ENCODE peak calls at places on chromosomes 11 and 22, in six cellular contexts. F, R, T, L, G and U are unnamed samples.

GRCh38 chr22:32801436-32802290 is at the start of gene TIMP3:
- DNase-seq in F (no peak), R (peak; percentile 94), T (peak; percentile 74), L (peak; percentile 61), G (peak; percentile 97), U (peak; percentile 81)

GRCh38 chr11:99814738-99815137 is 794.0 kb downstream of the CNTN5 start:
- DNase-seq in F (no peak), R (no peak), T (no peak), L (no peak), G (no peak), U (no peak)

GRCh38 chr22:23226497-23226850 is 46.2 kb downstream of the BCR start:
- DNase-seq in F (no peak), R (no peak), T (no peak), L (peak; percentile 43), G (no peak), U (peak; percentile 13)

GRCh38 chr11:1297576-1298473 is 11.6 kb downstream of the TOLLIP start:
- DNase-seq in F (no peak), R (no peak), T (peak; percentile 88), L (no peak), G (peak; percentile 69), U (peak; percentile 42)

GRCh38 chr22:28398987-28399386 is 280.7 kb downstream of the TTC28 start:
- DNase-seq in F (no peak), R (no peak), T (no peak), L (peak; percentile 56), G (no peak), U (no peak)

GRCh38 chr22:47565607-47566006 is 803.2 kb downstream of the TBC1D22A start:
- DNase-seq in F (no peak), R (no peak), T (no peak), L (no peak), G (no peak), U (no peak)

GRCh38 chr11:123103326-123103980 is 41.5 kb upstream of the HSPA8 start:
- DNase-seq in F (peak; percentile 60), R (peak; percentile 36), T (peak; percentile 36), L (peak; percentile 83), G (no peak), U (no peak)

GRCh38 chr22:26921726-26922125 is 264.3 kb downstream of the MIAT start:
- DNase-seq in F (no peak), R (no peak), T (no peak), L (no peak), G (no peak), U (no peak)

GRCh38 chr11:20134991-20135736 is 25.1 kb downstream of the DBX1 start:
- DNase-seq in F (no peak), R (no peak), T (no peak), L (no peak), G (no peak), U (no peak)

GRCh38 chr11:64650923-64651523 is 60.0 kb downstream of the SLC22A12 start:
- DNase-seq in F (peak; percentile 13), R (no peak), T (no peak), L (peak; percentile 34), G (peak; percentile 39), U (no peak)

GRCh38 chr22:32509045-32509444 is 34.4 kb downstream of the FBXO7 start:
- DNase-seq in F (no peak), R (no peak), T (no peak), L (no peak), G (no peak), U (no peak)

GRCh38 chr11:129374993-129375721 is 491 bp upstream of the BARX2 start:
- DNase-seq in F (no peak), R (no peak), T (peak; percentile 64), L (no peak), G (peak; percentile 80), U (peak; percentile 47)

GRCh38 chr11:120819003-120819402 is 204.9 kb upstream of the TBCEL start:
- DNase-seq in F (no peak), R (no peak), T (no peak), L (no peak), G (no peak), U (no peak)

GRCh38 chr22:45231293-45231692 is 9.4 kb downstream of the KIAA0930 start:
- DNase-seq in F (no peak), R (no peak), T (no peak), L (no peak), G (no peak), U (no peak)

GRCh38 chr11:34632105-34632780 is 11.3 kb downstream of the EHF start:
- DNase-seq in F (no peak), R (no peak), T (peak; percentile 71), L (no peak), G (no peak), U (no peak)

GRCh38 chr11:57499413-57499982 is 16.0 kb downstream of the SLC43A1 start:
- DNase-seq in F (peak; percentile 61), R (peak; percentile 98), T (peak; percentile 98), L (peak; percentile 93), G (peak; percentile 98), U (peak; percentile 95)

GRCh38 chr11:86639172-86639571 is 33.2 kb downstream of the ME3 start:
- DNase-seq in F (no peak), R (no peak), T (no peak), L (no peak), G (no peak), U (no peak)

GRCh38 chr11:94034207-94034606 is 13.1 kb downstream of the HEPHL1 start:
- DNase-seq in F (no peak), R (no peak), T (no peak), L (no peak), G (no peak), U (no peak)

GRCh38 chr22:33570110-33570509 is 350.2 kb downstream of the LARGE1 start:
- DNase-seq in F (no peak), R (no peak), T (no peak), L (no peak), G (no peak), U (no peak)

GRCh38 chr11:101707477-101707876 is 123.7 kb upstream of the TRPC6 start:
- DNase-seq in F (no peak), R (no peak), T (no peak), L (no peak), G (no peak), U (no peak)

GRCh38 chr11:63687845-63688244 is 6.5 kb downstream of the RTN3 start:
- DNase-seq in F (no peak), R (no peak), T (no peak), L (no peak), G (no peak), U (no peak)

GRCh38 chr11:66136752-66137123 is 66.7 kb downstream of the PACS1 start:
- DNase-seq in F (no peak), R (no peak), T (no peak), L (peak; percentile 70), G (no peak), U (no peak)

GRCh38 chr11:64339754-64340408 is at the start of gene CCDC88B:
- DNase-seq in F (no peak), R (peak; percentile 65), T (no peak), L (no peak), G (peak; percentile 90), U (peak; percentile 90)

GRCh38 chr22:38262051-38262795 is 10.6 kb downstream of the TMEM184B start:
- DNase-seq in F (no peak), R (peak; percentile 50), T (peak; percentile 71), L (no peak), G (no peak), U (peak; percentile 82)

GRCh38 chr22:39525658-39525975 is 5.3 kb downstream of the ATF4 start:
- DNase-seq in F (no peak), R (no peak), T (no peak), L (no peak), G (peak; percentile 75), U (peak; percentile 38)
- TF ChIP-seq CTCF in F (no peak), R (no peak), T (no peak), L (no peak), G (no peak), U (no peak)

GRCh38 chr11:114774599-114775365 is 96.5 kb downstream of the NXPE2 start:
- DNase-seq in F (peak; percentile 0), R (no peak), T (no peak), L (peak; percentile 8), G (no peak), U (no peak)
- TF ChIP-seq CTCF in F (peak; percentile 39), R (peak; percentile 74), T (no peak), L (peak; percentile 34), G (peak; percentile 72), U (peak; percentile 71)

GRCh38 chr22:18987765-18988164 is 51.7 kb upstream of the PRODH start:
- DNase-seq in F (no peak), R (no peak), T (peak; percentile 69), L (no peak), G (no peak), U (no peak)
- TF ChIP-seq CTCF in F (peak; percentile 57), R (peak; percentile 26), T (peak; percentile 11), L (peak; percentile 33), G (no peak), U (no peak)

GRCh38 chr11:117923773-117924172 is 5.4 kb downstream of the TMPRSS13 start:
- DNase-seq in F (no peak), R (no peak), T (no peak), L (no peak), G (peak; percentile 23), U (peak; percentile 8)
- TF ChIP-seq CTCF in F (peak; percentile 25), R (no peak), T (no peak), L (no peak), G (no peak), U (no peak)

DNA sequence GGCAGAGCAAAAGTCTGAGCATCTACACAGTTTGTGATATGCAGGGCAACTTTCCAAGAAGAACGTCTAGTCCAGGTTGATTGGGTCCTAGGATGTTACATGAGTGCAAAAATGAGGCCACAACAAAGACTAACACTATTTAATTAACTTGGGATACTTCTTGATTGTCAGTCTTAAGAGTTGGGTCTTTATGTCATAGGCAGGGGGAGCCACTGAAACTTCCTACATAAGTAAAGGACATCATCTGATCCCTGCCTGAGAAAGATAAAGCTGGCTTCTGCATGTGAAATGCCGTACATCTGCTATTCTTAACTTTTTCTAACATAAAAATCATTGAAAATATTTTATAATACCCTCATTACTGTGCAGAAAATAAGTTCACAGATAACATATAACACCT is 525.5 kb downstream of the NTM start:
- DNase-seq in F (no peak), R (no peak), T (no peak), L (no peak), G (no peak), U (no peak)
- TF ChIP-seq CTCF in F (no peak), R (no peak), T (no peak), L (no peak), G (no peak), U (no peak)

DNA sequence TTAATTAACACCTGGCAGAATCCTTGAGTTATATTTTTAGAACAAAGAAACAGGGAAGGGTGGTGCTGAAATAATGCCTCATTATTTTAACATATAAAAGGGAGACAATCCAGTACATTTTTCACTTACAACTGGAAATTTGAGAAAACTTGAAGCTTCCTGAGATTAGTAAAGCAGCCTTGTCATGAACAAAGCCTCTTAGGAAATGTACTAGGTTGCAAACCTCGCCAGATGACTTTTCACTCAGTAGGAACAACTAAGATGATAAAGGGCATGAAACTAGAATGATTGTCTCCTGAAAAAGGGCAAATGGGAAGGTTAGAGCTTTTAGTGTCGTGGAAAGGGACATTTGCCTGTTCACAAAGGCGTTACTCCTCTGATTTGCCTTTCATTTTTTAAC is 289.6 kb downstream of the ETS1 start:
- DNase-seq in F (no peak), R (no peak), T (no peak), L (no peak), G (no peak), U (no peak)
- TF ChIP-seq CTCF in F (no peak), R (no peak), T (no peak), L (no peak), G (no peak), U (no peak)